ENCODE peak calls at places on chromosomes 5 and 9, in five cellular contexts. One of them, this sample, is unnamed.

GRCh38 chr5:107285772-107286171 is 385.0 kb downstream of the EFNA5 start:
- DNase-seq in GM20000: no peak
- DNase-seq in thoracic aorta: no peak
- DNase-seq in GM13976: no peak
- DNase-seq in gastrocnemius medialis: no peak
- DNase-seq in this sample: no peak

GRCh38 chr5:68478306-68479091 is 262.9 kb downstream of the PIK3R1 start:
- DNase-seq in GM20000: no peak
- DNase-seq in thoracic aorta: no peak
- DNase-seq in GM13976: no peak
- DNase-seq in gastrocnemius medialis: no peak
- DNase-seq in this sample: no peak

GRCh38 chr9:112571624-112572341 is 85.2 kb downstream of the KIAA1958 start:
- DNase-seq in GM20000: no peak
- DNase-seq in thoracic aorta: no peak
- DNase-seq in GM13976: no peak
- DNase-seq in gastrocnemius medialis: no peak
- DNase-seq in this sample: no peak

GRCh38 chr9:111752455-111752854 is 42.3 kb downstream of the SHOC1 start:
- DNase-seq in GM20000: no peak
- DNase-seq in thoracic aorta: no peak
- DNase-seq in GM13976: no peak
- DNase-seq in gastrocnemius medialis: no peak
- DNase-seq in this sample: no peak

GRCh38 chr5:122195784-122196394 is 66.5 kb downstream of the ZNF474 start:
- DNase-seq in GM20000: peak; percentile 12
- DNase-seq in thoracic aorta: no peak
- DNase-seq in GM13976: no peak
- DNase-seq in gastrocnemius medialis: no peak
- DNase-seq in this sample: no peak

GRCh38 chr5:60223342-60223741 is 329.8 kb upstream of the PDE4D start:
- DNase-seq in GM20000: no peak
- DNase-seq in thoracic aorta: no peak
- DNase-seq in GM13976: no peak
- DNase-seq in gastrocnemius medialis: no peak
- DNase-seq in this sample: no peak

GRCh38 chr9:123129411-123129810 is 95.9 kb downstream of the GPR21 start:
- DNase-seq in GM20000: no peak
- DNase-seq in thoracic aorta: no peak
- DNase-seq in GM13976: no peak
- DNase-seq in gastrocnemius medialis: no peak
- DNase-seq in this sample: no peak

GRCh38 chr5:124444147-124444775 is 302.2 kb downstream of the ZNF608 start:
- DNase-seq in GM20000: peak; percentile 20
- DNase-seq in thoracic aorta: no peak
- DNase-seq in GM13976: peak; percentile 25
- DNase-seq in gastrocnemius medialis: peak; percentile 23
- DNase-seq in this sample: peak; percentile 47

GRCh38 chr5:53331463-53331862 is 149.0 kb upstream of the FST start:
- DNase-seq in GM20000: no peak
- DNase-seq in thoracic aorta: no peak
- DNase-seq in GM13976: no peak
- DNase-seq in gastrocnemius medialis: no peak
- DNase-seq in this sample: no peak

GRCh38 chr9:136823136-136824046 is 15.6 kb downstream of the RABL6 start:
- DNase-seq in GM20000: no peak
- DNase-seq in thoracic aorta: no peak
- DNase-seq in GM13976: no peak
- DNase-seq in gastrocnemius medialis: no peak
- DNase-seq in this sample: no peak

DNA sequence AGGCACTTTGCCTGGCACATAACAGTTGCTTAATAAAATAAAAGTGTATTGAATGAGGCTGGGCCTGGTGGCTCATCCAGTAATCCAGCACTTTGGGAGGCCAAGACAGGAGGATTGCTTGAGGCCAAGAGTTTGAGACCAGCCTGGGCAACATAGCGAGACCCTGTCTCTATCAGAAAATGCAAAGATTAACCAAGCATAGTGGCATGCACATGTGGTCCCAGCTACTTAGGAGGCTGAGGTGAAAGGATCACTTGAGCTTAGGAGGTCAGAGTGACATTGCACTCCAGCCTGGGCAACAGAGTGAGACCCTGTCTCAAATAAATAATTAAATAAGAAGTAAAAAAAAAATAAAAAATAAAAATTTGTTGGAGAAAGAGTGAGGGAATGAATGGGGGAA is 21.2 kb downstream of the TNFAIP8 start:
- DNase-seq in GM20000: no peak
- DNase-seq in thoracic aorta: no peak
- DNase-seq in GM13976: no peak
- DNase-seq in gastrocnemius medialis: no peak
- DNase-seq in this sample: no peak
- TF ChIP-seq CTCF in GM20000: no peak
- TF ChIP-seq CTCF in thoracic aorta: no peak
- TF ChIP-seq CTCF in GM13976: no peak
- TF ChIP-seq CTCF in gastrocnemius medialis: no peak
- TF ChIP-seq CTCF in this sample: no peak

DNA sequence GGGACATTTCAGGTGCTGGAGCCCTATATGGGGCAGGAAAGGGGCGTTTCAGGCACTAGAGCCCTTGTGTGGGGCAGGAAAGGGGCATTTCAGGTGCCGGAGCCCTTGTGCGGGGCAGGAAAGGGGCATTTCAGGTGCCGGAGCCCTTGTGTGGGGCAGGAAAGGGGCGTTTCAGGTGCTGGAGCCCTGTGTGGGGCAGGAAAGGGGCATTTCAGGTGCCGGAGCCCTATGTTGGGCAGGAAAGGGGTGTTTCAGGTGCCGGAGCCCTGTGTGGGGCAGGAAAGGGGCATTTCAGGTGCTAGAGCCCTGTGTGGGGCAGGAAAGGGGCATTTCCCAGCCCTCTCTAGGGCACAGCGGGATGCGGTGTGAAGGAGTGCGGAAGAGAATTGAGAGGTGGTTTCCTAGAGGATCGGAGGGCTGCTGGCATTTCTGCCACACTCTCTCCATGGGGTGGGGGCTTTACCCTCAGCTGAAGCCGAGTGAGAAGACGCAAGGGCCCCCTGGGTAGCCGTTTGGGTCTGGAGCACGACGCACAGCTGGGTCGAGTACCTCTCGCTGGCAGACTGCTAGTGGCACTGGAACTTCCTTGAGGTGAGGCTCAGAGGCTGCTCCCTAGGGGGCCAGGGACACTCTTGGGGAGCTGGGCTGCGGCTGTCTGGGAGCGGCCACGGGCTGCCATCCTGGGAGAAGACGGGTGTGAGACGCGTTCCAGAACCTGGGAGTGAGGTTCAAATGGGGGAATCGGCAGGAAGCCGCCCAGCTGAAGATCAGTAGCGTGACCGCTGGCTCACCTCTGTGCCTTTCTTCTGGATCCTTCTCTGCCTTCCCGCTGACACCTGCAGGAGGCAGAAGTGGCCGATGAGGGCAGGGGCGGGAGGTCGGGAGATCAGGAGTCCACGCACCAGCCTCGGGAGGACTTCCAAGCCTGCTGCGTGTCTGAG is 122.6 kb upstream of the IRX4 start:
- DNase-seq in GM20000: no peak
- DNase-seq in thoracic aorta: no peak
- DNase-seq in GM13976: no peak
- DNase-seq in gastrocnemius medialis: no peak
- DNase-seq in this sample: no peak
- TF ChIP-seq CTCF in GM20000: no peak
- TF ChIP-seq CTCF in thoracic aorta: no peak
- TF ChIP-seq CTCF in GM13976: no peak
- TF ChIP-seq CTCF in gastrocnemius medialis: no peak
- TF ChIP-seq CTCF in this sample: no peak

GRCh38 chr5:161548472-161549094 is 2.1 kb upstream of the GABRB2 start:
- DNase-seq in GM20000: peak; percentile 19
- DNase-seq in thoracic aorta: no peak
- DNase-seq in GM13976: no peak
- DNase-seq in gastrocnemius medialis: no peak
- DNase-seq in this sample: peak; percentile 16

GRCh38 chr5:161546463-161547301 is at the start of gene GABRB2:
- DNase-seq in GM20000: peak; percentile 77
- DNase-seq in thoracic aorta: no peak
- DNase-seq in GM13976: peak; percentile 66
- DNase-seq in gastrocnemius medialis: no peak
- DNase-seq in this sample: peak; percentile 62

GRCh38 chr5:161549106-161549505 is 2.6 kb upstream of the GABRB2 start:
- DNase-seq in GM20000: peak; percentile 16
- DNase-seq in thoracic aorta: no peak
- DNase-seq in GM13976: peak; percentile 3
- DNase-seq in gastrocnemius medialis: no peak
- DNase-seq in this sample: peak; percentile 6

GRCh38 chr5:161545701-161546462 is 643 bp downstream of the GABRB2 start:
- DNase-seq in GM20000: peak; percentile 30
- DNase-seq in thoracic aorta: no peak
- DNase-seq in GM13976: peak; percentile 4
- DNase-seq in gastrocnemius medialis: no peak
- DNase-seq in this sample: peak; percentile 5

GRCh38 chr5:161547573-161548471 is 1.3 kb upstream of the GABRB2 start:
- DNase-seq in GM20000: peak; percentile 43
- DNase-seq in thoracic aorta: no peak
- DNase-seq in GM13976: peak; percentile 38
- DNase-seq in gastrocnemius medialis: no peak
- DNase-seq in this sample: peak; percentile 42
- TF ChIP-seq CTCF in GM20000: no peak
- TF ChIP-seq CTCF in thoracic aorta: no peak
- TF ChIP-seq CTCF in GM13976: no peak
- TF ChIP-seq CTCF in gastrocnemius medialis: no peak
- TF ChIP-seq CTCF in this sample: no peak

DNA sequence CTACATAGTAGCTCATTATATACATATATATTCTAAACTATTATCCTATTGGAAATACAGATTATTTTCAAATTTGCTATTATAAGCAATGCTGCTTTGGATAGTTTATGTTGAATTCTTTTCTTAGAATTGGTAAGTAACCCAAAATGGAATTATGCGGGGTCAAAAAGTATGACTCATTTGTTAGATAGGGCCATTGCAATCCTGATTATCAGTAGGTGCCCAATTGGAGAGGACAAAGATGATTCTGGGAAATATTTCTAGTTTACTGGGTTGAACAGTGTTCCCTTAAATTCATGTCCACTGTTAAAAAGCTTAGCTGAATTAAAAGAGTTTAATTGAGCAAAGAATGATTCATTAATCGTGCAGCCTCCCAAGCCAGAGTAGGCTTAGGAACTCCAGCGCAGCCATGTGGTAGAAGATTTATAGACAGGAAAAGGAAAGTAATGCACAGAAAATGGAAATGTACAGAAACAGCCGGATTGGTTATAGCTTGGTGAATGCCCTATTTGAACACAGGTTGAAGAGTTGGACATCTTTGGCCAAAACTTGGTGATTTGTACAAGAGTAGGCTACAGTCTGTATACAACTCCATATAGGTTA is 81.8 kb downstream of the GDNF start:
- DNase-seq in GM20000: no peak
- DNase-seq in thoracic aorta: no peak
- DNase-seq in GM13976: no peak
- DNase-seq in gastrocnemius medialis: no peak
- DNase-seq in this sample: no peak
- TF ChIP-seq CTCF in GM20000: no peak
- TF ChIP-seq CTCF in thoracic aorta: no peak
- TF ChIP-seq CTCF in GM13976: no peak
- TF ChIP-seq CTCF in gastrocnemius medialis: no peak
- TF ChIP-seq CTCF in this sample: no peak

DNA sequence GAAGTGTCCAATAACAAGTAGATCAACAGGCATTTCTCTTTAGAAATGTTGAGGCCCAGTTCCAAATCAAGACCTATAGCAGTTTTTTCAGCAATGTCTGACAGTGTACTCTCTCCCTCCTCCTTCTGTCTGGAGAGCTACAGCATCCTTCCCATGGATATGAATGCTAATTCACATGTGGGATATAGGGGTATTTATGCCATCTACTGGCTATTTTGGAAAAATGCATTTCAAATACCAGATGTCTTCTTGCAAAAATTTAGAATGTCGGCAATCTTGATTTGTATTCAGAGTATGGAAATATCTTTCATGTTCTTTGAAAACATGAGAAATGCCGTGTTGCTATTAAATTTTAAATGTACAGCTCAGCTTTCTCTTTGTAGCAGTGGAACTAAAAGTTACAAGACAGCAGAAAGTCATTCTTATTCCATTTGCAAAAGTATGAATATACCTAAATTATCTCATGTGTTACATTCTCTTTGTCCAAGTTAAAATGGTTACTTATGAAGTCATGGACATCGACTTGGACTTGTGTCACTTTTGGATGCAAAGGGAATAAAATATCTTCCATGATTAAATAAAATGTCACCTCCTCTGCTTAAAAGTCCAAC is 647.8 kb downstream of the TAF11L14 start:
- DNase-seq in GM20000: peak; percentile 16
- DNase-seq in thoracic aorta: no peak
- DNase-seq in GM13976: peak; percentile 13
- DNase-seq in gastrocnemius medialis: no peak
- DNase-seq in this sample: peak; percentile 15
- TF ChIP-seq CTCF in GM20000: no peak
- TF ChIP-seq CTCF in thoracic aorta: peak; percentile 9
- TF ChIP-seq CTCF in GM13976: no peak
- TF ChIP-seq CTCF in gastrocnemius medialis: no peak
- TF ChIP-seq CTCF in this sample: peak; percentile 40

GRCh38 chr9:86893811-86894490 is 53.4 kb downstream of the GAS1 start:
- DNase-seq in GM20000: no peak
- DNase-seq in thoracic aorta: no peak
- DNase-seq in GM13976: no peak
- DNase-seq in gastrocnemius medialis: no peak
- DNase-seq in this sample: no peak
- TF ChIP-seq CTCF in GM20000: no peak
- TF ChIP-seq CTCF in thoracic aorta: no peak
- TF ChIP-seq CTCF in GM13976: no peak
- TF ChIP-seq CTCF in gastrocnemius medialis: no peak
- TF ChIP-seq CTCF in this sample: no peak

GRCh38 chr9:116365056-116365471 is 211.5 kb downstream of the PAPPA start:
- DNase-seq in GM20000: no peak
- DNase-seq in thoracic aorta: no peak
- DNase-seq in GM13976: no peak
- DNase-seq in gastrocnemius medialis: peak; percentile 74
- DNase-seq in this sample: no peak
- TF ChIP-seq CTCF in GM20000: no peak
- TF ChIP-seq CTCF in thoracic aorta: no peak
- TF ChIP-seq CTCF in GM13976: no peak
- TF ChIP-seq CTCF in gastrocnemius medialis: no peak
- TF ChIP-seq CTCF in this sample: no peak

GRCh38 chr5:36755340-36755739 is 121.2 kb upstream of the NIPBL start:
- DNase-seq in GM20000: no peak
- DNase-seq in thoracic aorta: no peak
- DNase-seq in GM13976: no peak
- DNase-seq in gastrocnemius medialis: no peak
- DNase-seq in this sample: no peak

GRCh38 chr5:36756848-36757247 is 119.7 kb upstream of the NIPBL start:
- DNase-seq in GM20000: no peak
- DNase-seq in thoracic aorta: no peak
- DNase-seq in GM13976: no peak
- DNase-seq in gastrocnemius medialis: no peak
- DNase-seq in this sample: no peak

GRCh38 chr5:36756089-36756488 is 120.5 kb upstream of the NIPBL start:
- DNase-seq in GM20000: no peak
- DNase-seq in thoracic aorta: no peak
- DNase-seq in GM13976: no peak
- DNase-seq in gastrocnemius medialis: no peak
- DNase-seq in this sample: no peak

DNA sequence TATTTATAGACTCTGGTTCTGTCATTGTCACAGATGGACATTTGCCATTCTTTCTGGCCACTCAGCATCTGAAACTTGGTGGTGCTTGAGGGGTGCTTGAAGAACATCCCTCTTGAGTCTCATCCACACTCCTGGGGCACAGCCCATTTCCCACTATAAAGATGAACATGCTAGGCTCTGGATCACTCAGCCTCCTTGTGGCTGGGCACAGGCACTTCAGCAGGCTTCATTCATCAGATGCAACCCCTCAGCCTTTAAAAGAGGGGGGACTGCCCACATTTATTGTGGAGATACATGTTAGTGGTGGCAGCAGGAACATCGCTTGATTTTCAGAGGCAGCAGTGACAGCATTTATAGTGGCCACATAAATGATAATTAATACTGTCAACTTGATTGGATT is 124.7 kb upstream of the NIPBL start:
- DNase-seq in GM20000: no peak
- DNase-seq in thoracic aorta: no peak
- DNase-seq in GM13976: no peak
- DNase-seq in gastrocnemius medialis: no peak
- DNase-seq in this sample: no peak
- TF ChIP-seq CTCF in GM20000: no peak
- TF ChIP-seq CTCF in thoracic aorta: no peak
- TF ChIP-seq CTCF in GM13976: no peak
- TF ChIP-seq CTCF in gastrocnemius medialis: no peak
- TF ChIP-seq CTCF in this sample: no peak